ENCODE peak calls at places on chromosomes 16 and 17, in four cellular contexts. S is A549, W is endothelial cell of umbilical vein, Z is K562. K is an unnamed sample.

GRCh38 chr16:20675488-20676267 is 21.8 kb downstream of the ACSM1 start:
- DNase-seq in Z (peak), W (peak), S (no peak), K (no peak)

GRCh38 chr17:75380750-75381149 is 24.7 kb downstream of the GRB2 start:
- DNase-seq in Z (no peak), S (no peak), W (no peak), K (no peak)

GRCh38 chr16:9077001-9077809 is 14.2 kb upstream of the HAPSTR1 start:
- DNase-seq in Z (no peak), W (no peak), S (peak), K (peak)

GRCh38 chr16:51222016-51222415 is 70.9 kb upstream of the SALL1 start:
- DNase-seq in Z (no peak), S (no peak), W (no peak), K (no peak)

GRCh38 chr16:48384982-48385271 is 286 bp downstream of the SIAH1 start:
- DNase-seq in W (no peak), S (no peak), Z (no peak), K (no peak)

GRCh38 chr16:27718136-27718766 is 168.3 kb downstream of the KATNIP start:
- DNase-seq in Z (no peak), W (no peak), S (no peak), K (no peak)

GRCh38 chr16:85983606-85984005 is 84.6 kb downstream of the IRF8 start:
- DNase-seq in W (no peak), S (no peak), Z (no peak), K (peak)

GRCh38 chr16:86924537-86924936 is 346.2 kb downstream of the FOXL1 start:
- DNase-seq in W (peak), Z (no peak), S (peak), K (no peak)

GRCh38 chr16:30030841-30031413 is at the start of gene TLCD3B:
- DNase-seq in W (no peak), Z (no peak), S (no peak), K (no peak)

GRCh38 chr16:64872101-64872500 is 249.8 kb downstream of the CDH11 start:
- DNase-seq in W (no peak), S (no peak), Z (no peak), K (no peak)

GRCh38 chr16:50372611-50373344 is 4.0 kb upstream of the BRD7 start:
- DNase-seq in W (no peak), Z (no peak), S (peak), K (no peak)

GRCh38 chr17:32223703-32224102 is 41.9 kb upstream of the RHBDL3 start:
- DNase-seq in S (no peak), W (no peak), Z (no peak), K (no peak)

GRCh38 chr17:80408872-80409271 is 6.1 kb upstream of the ENDOV start:
- DNase-seq in W (peak), Z (no peak), S (no peak), K (no peak)

GRCh38 chr16:66372078-66372897 is 5.8 kb downstream of the CDH5 start:
- DNase-seq in Z (no peak), W (no peak), S (no peak), K (no peak)

GRCh38 chr16:28035866-28036393 is 27.6 kb downstream of the GSG1L start:
- DNase-seq in S (no peak), W (no peak), Z (no peak), K (no peak)

DNA sequence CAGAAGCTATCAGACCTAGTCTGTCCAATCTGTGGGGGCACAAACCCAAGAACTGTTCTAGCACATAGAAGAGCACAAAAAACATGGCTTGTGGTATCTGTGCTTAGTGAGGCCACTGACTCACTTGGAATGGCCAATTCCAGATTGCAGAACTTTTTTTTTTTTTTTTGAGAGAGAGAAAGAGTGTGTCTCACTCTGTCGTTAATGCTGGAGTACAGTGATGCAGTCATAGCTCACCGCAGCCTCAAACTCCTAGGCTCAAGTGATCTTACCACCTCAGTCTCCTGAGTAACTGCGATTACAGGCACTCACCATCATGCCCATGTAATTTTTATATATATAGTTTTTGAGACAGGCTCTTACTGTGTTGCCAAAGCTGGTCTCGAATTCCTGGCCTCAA is 77.2 kb upstream of the CLEC3A start:
- DNase-seq in Z (no peak), W (no peak), S (no peak), K (no peak)
- TF ChIP-seq MYC in Z (no peak), W (no peak), S (no peak), K (no peak)

GRCh38 chr16:1211451-1212268 is 13.4 kb downstream of the TPSG1 start:
- DNase-seq in Z (no peak), W (no peak), S (no peak), K (no peak)
- TF ChIP-seq MYC in Z (no peak), W (no peak), S (no peak), K (no peak)

DNA sequence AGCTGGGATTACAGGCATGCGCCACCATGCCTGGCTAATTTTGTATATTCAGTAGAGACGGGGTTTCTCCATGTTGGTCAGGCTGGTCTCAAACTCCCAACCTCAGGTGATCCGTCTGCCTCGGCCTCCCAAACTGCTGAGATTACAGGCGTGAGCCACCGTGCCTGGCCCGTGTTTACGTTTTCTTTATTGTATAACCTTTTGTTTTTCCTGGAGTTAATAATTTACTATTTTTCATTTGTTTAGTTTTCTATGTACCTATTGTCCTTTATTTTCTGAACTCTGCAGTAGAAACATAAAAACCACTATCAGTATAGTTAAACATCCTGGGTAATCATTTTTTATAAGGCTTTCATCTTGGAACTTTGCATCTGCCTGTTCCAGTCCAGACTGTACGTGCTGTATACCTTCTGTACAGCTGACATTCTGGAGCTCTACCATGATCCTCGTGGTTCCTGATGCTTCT is 73.6 kb downstream of the PPM1E start:
- DNase-seq in W (no peak), S (peak), Z (no peak), K (no peak)
- TF ChIP-seq MYC in W (no peak), S (no peak), Z (no peak), K (no peak)

GRCh38 chr17:43750154-43750553 is 8.4 kb downstream of the SOST start:
- DNase-seq in Z (no peak), S (no peak), W (no peak), K (no peak)

GRCh38 chr17:43756176-43756575 is 2.4 kb downstream of the SOST start:
- DNase-seq in W (no peak), S (no peak), Z (no peak), K (no peak)

GRCh38 chr17:43755389-43755875 is 3.2 kb downstream of the SOST start:
- DNase-seq in W (no peak), S (no peak), Z (no peak), K (no peak)

GRCh38 chr17:43754947-43755346 is 3.6 kb downstream of the SOST start:
- DNase-seq in W (no peak), S (no peak), Z (no peak), K (no peak)

GRCh38 chr17:43753488-43754129 is 5.0 kb downstream of the SOST start:
- DNase-seq in S (no peak), Z (peak), W (no peak), K (peak)
- TF ChIP-seq MYC in S (no peak), Z (no peak), W (no peak), K (no peak)

K was measured in NB4.